ENCODE peak calls at places on chromosomes 16 and 17, in six cellular contexts. One of them, this sample, is unnamed.

GRCh38 chr17:51133365-51133764 is 12.7 kb upstream of the SPAG9 start:
- DNase-seq in CD4-positive, alpha-beta T cell: no peak
- DNase-seq in left lobe of liver: no peak
- DNase-seq in IMR-90: no peak
- DNase-seq in GM03348: peak; percentile 32
- DNase-seq in COLO829: no peak
- DNase-seq in this sample: no peak

GRCh38 chr17:74008196-74008595 is 195.3 kb upstream of the RPL38 start:
- DNase-seq in CD4-positive, alpha-beta T cell: no peak
- DNase-seq in COLO829: peak; percentile 27
- DNase-seq in left lobe of liver: no peak
- DNase-seq in GM03348: no peak
- DNase-seq in IMR-90: no peak
- DNase-seq in this sample: peak; percentile 29

GRCh38 chr16:86584071-86584685 is 5.8 kb downstream of the FOXL1 start:
- DNase-seq in GM03348: no peak
- DNase-seq in left lobe of liver: no peak
- DNase-seq in CD4-positive, alpha-beta T cell: no peak
- DNase-seq in IMR-90: no peak
- DNase-seq in COLO829: no peak
- DNase-seq in this sample: no peak

GRCh38 chr17:66779186-66779585 is 55.7 kb upstream of the CACNG5 start:
- DNase-seq in GM03348: no peak
- DNase-seq in CD4-positive, alpha-beta T cell: no peak
- DNase-seq in COLO829: no peak
- DNase-seq in IMR-90: no peak
- DNase-seq in left lobe of liver: no peak
- DNase-seq in this sample: no peak

GRCh38 chr16:76670125-76670857 is 393.1 kb downstream of the CNTNAP4 start:
- DNase-seq in COLO829: no peak
- DNase-seq in CD4-positive, alpha-beta T cell: no peak
- DNase-seq in left lobe of liver: no peak
- DNase-seq in IMR-90: no peak
- DNase-seq in GM03348: no peak
- DNase-seq in this sample: no peak

GRCh38 chr16:22270525-22270924 is 26.7 kb upstream of the POLR3E start:
- DNase-seq in GM03348: peak; percentile 29
- DNase-seq in CD4-positive, alpha-beta T cell: no peak
- DNase-seq in left lobe of liver: no peak
- DNase-seq in COLO829: no peak
- DNase-seq in IMR-90: no peak
- DNase-seq in this sample: no peak

GRCh38 chr16:53881371-53881770 is 177.4 kb downstream of the FTO start:
- DNase-seq in GM03348: peak; percentile 52
- DNase-seq in COLO829: no peak
- DNase-seq in CD4-positive, alpha-beta T cell: no peak
- DNase-seq in IMR-90: peak; percentile 82
- DNase-seq in left lobe of liver: no peak
- DNase-seq in this sample: no peak

GRCh38 chr17:58337600-58338453 is 9.2 kb upstream of the TSPOAP1 start:
- DNase-seq in COLO829: no peak
- DNase-seq in GM03348: peak; percentile 91
- DNase-seq in IMR-90: peak; percentile 96
- DNase-seq in CD4-positive, alpha-beta T cell: peak; percentile 86
- DNase-seq in left lobe of liver: no peak
- DNase-seq in this sample: peak; percentile 84

GRCh38 chr17:49316889-49317288 is 45.2 kb downstream of the ZNF652 start:
- DNase-seq in CD4-positive, alpha-beta T cell: no peak
- DNase-seq in left lobe of liver: no peak
- DNase-seq in IMR-90: no peak
- DNase-seq in COLO829: no peak
- DNase-seq in GM03348: no peak
- DNase-seq in this sample: no peak

GRCh38 chr16:4536391-4537106 is 2.0 kb downstream of the CDIP1 start:
- DNase-seq in GM03348: no peak
- DNase-seq in COLO829: no peak
- DNase-seq in CD4-positive, alpha-beta T cell: no peak
- DNase-seq in IMR-90: no peak
- DNase-seq in left lobe of liver: no peak
- DNase-seq in this sample: no peak

GRCh38 chr17:38329808-38330730 is 13.7 kb downstream of the GPR179 start:
- DNase-seq in CD4-positive, alpha-beta T cell: no peak
- DNase-seq in GM03348: no peak
- DNase-seq in COLO829: no peak
- DNase-seq in left lobe of liver: no peak
- DNase-seq in IMR-90: no peak
- DNase-seq in this sample: no peak

GRCh38 chr16:17360810-17361209 is 110.0 kb downstream of the XYLT1 start:
- DNase-seq in left lobe of liver: no peak
- DNase-seq in CD4-positive, alpha-beta T cell: no peak
- DNase-seq in IMR-90: no peak
- DNase-seq in COLO829: no peak
- DNase-seq in GM03348: no peak
- DNase-seq in this sample: no peak

GRCh38 chr17:511001-511690 is 158.5 kb upstream of the RPH3AL start:
- DNase-seq in IMR-90: peak; percentile 82
- DNase-seq in CD4-positive, alpha-beta T cell: no peak
- DNase-seq in COLO829: no peak
- DNase-seq in GM03348: peak; percentile 85
- DNase-seq in left lobe of liver: no peak
- DNase-seq in this sample: no peak

GRCh38 chr17:56936697-56937322 is 23.0 kb upstream of the TRIM25 start:
- DNase-seq in GM03348: no peak
- DNase-seq in IMR-90: no peak
- DNase-seq in left lobe of liver: no peak
- DNase-seq in CD4-positive, alpha-beta T cell: no peak
- DNase-seq in COLO829: no peak
- DNase-seq in this sample: no peak

GRCh38 chr17:1580979-1581676 is 18.5 kb upstream of the PITPNA start:
- DNase-seq in IMR-90: no peak
- DNase-seq in COLO829: no peak
- DNase-seq in GM03348: no peak
- DNase-seq in left lobe of liver: no peak
- DNase-seq in CD4-positive, alpha-beta T cell: no peak
- DNase-seq in this sample: no peak

GRCh38 chr17:51803161-51803560 is 355.4 kb downstream of the CA10 start:
- DNase-seq in COLO829: no peak
- DNase-seq in IMR-90: no peak
- DNase-seq in left lobe of liver: no peak
- DNase-seq in GM03348: no peak
- DNase-seq in CD4-positive, alpha-beta T cell: no peak
- DNase-seq in this sample: no peak

This sample was measured in H4.